ENCODE peak calls at places on chromosomes 6 and 20, in five cellular contexts. One of them, this sample, is unnamed.

GRCh38 chr20:48839518-48839917 is 11.7 kb upstream of the PREX1 start:
- DNase-seq in HT1080: no peak
- DNase-seq in M059J: no peak
- DNase-seq in retinal pigment epithelial cell: no peak
- DNase-seq in nucleus accumbens: no peak
- DNase-seq in this sample: no peak

GRCh38 chr6:69138893-69139494 is 503.9 kb downstream of the ADGRB3 start:
- DNase-seq in HT1080: peak
- DNase-seq in M059J: peak
- DNase-seq in nucleus accumbens: no peak
- DNase-seq in retinal pigment epithelial cell: peak
- DNase-seq in this sample: peak

GRCh38 chr6:13508711-13509705 is 21.6 kb upstream of the GFOD1 start:
- DNase-seq in nucleus accumbens: no peak
- DNase-seq in M059J: peak
- DNase-seq in retinal pigment epithelial cell: no peak
- DNase-seq in HT1080: no peak
- DNase-seq in this sample: peak

GRCh38 chr6:114228675-114229074 is 114.1 kb downstream of the HS3ST5 start:
- DNase-seq in retinal pigment epithelial cell: no peak
- DNase-seq in HT1080: no peak
- DNase-seq in nucleus accumbens: no peak
- DNase-seq in M059J: no peak
- DNase-seq in this sample: no peak

GRCh38 chr20:54642733-54643667 is 167.6 kb downstream of the DOK5 start:
- DNase-seq in nucleus accumbens: no peak
- DNase-seq in HT1080: no peak
- DNase-seq in M059J: no peak
- DNase-seq in retinal pigment epithelial cell: no peak
- DNase-seq in this sample: no peak

GRCh38 chr20:58065508-58066361 is 162.7 kb downstream of the ANKRD60 start:
- DNase-seq in M059J: peak
- DNase-seq in nucleus accumbens: no peak
- DNase-seq in retinal pigment epithelial cell: no peak
- DNase-seq in HT1080: peak
- DNase-seq in this sample: peak

GRCh38 chr6:40799296-40800020 is 212.3 kb upstream of the LRFN2 start:
- DNase-seq in HT1080: no peak
- DNase-seq in nucleus accumbens: no peak
- DNase-seq in retinal pigment epithelial cell: no peak
- DNase-seq in M059J: no peak
- DNase-seq in this sample: no peak

GRCh38 chr20:48697845-48698491 is 129.8 kb downstream of the PREX1 start:
- DNase-seq in HT1080: peak
- DNase-seq in M059J: peak
- DNase-seq in retinal pigment epithelial cell: peak
- DNase-seq in nucleus accumbens: peak
- DNase-seq in this sample: peak

GRCh38 chr6:130851026-130851425 is 23.8 kb downstream of the SMLR1 start:
- DNase-seq in nucleus accumbens: no peak
- DNase-seq in HT1080: no peak
- DNase-seq in retinal pigment epithelial cell: no peak
- DNase-seq in M059J: no peak
- DNase-seq in this sample: no peak

GRCh38 chr6:152404936-152405595 is 232.1 kb downstream of the SYNE1 start:
- DNase-seq in nucleus accumbens: no peak
- DNase-seq in M059J: peak
- DNase-seq in retinal pigment epithelial cell: no peak
- DNase-seq in HT1080: no peak
- DNase-seq in this sample: no peak

GRCh38 chr20:53827996-53828672 is 234.5 kb upstream of the ZNF217 start:
- DNase-seq in nucleus accumbens: no peak
- DNase-seq in M059J: peak
- DNase-seq in retinal pigment epithelial cell: peak
- DNase-seq in HT1080: peak
- DNase-seq in this sample: peak

GRCh38 chr6:52407467-52407866 is 12.7 kb upstream of the EFHC1 start:
- DNase-seq in M059J: peak
- DNase-seq in HT1080: peak
- DNase-seq in retinal pigment epithelial cell: no peak
- DNase-seq in nucleus accumbens: no peak
- DNase-seq in this sample: peak

GRCh38 chr6:132648356-132648755 is 10.6 kb downstream of the TAAR1 start:
- DNase-seq in M059J: peak
- DNase-seq in HT1080: peak
- DNase-seq in nucleus accumbens: no peak
- DNase-seq in retinal pigment epithelial cell: no peak
- DNase-seq in this sample: peak

GRCh38 chr6:163872335-163872734 is 457.8 kb downstream of the QKI start:
- DNase-seq in HT1080: no peak
- DNase-seq in retinal pigment epithelial cell: peak
- DNase-seq in M059J: peak
- DNase-seq in nucleus accumbens: no peak
- DNase-seq in this sample: peak

GRCh38 chr20:40265872-40266533 is 423.0 kb downstream of the MAFB start:
- DNase-seq in retinal pigment epithelial cell: no peak
- DNase-seq in HT1080: peak
- DNase-seq in nucleus accumbens: peak
- DNase-seq in M059J: peak
- DNase-seq in this sample: peak

GRCh38 chr6:69894578-69895347 is 28.4 kb downstream of the COL19A1 start:
- DNase-seq in M059J: peak
- DNase-seq in nucleus accumbens: no peak
- DNase-seq in retinal pigment epithelial cell: peak
- DNase-seq in HT1080: peak
- DNase-seq in this sample: peak